ENCODE peak calls at places on chromosomes 12 and 14, in ten cellular contexts. One of them, this sample, is unnamed.

GRCh38 chr12:127621366-127621765 is 645.6 kb upstream of the TMEM132C start:
- DNase-seq in lower lobe of right lung: no peak
- DNase-seq in bronchial epithelial cell: no peak
- DNase-seq in tibial artery: no peak
- DNase-seq in fibroblast of lung: no peak
- DNase-seq in GM06990: no peak
- DNase-seq in retinal pigment epithelial cell: no peak
- DNase-seq in mucosa of descending colon: no peak
- DNase-seq in heart left ventricle: no peak
- DNase-seq in foreskin fibroblast: no peak
- DNase-seq in this sample: no peak

GRCh38 chr14:35401853-35402252 is 2.7 kb downstream of the NFKBIA start:
- DNase-seq in lower lobe of right lung: no peak
- DNase-seq in bronchial epithelial cell: no peak
- DNase-seq in tibial artery: peak
- DNase-seq in fibroblast of lung: peak
- DNase-seq in GM06990: no peak
- DNase-seq in retinal pigment epithelial cell: no peak
- DNase-seq in mucosa of descending colon: no peak
- DNase-seq in heart left ventricle: no peak
- DNase-seq in foreskin fibroblast: peak
- DNase-seq in this sample: no peak

GRCh38 chr12:91984571-91984970 is 161.1 kb downstream of the BTG1 start:
- DNase-seq in lower lobe of right lung: no peak
- DNase-seq in bronchial epithelial cell: no peak
- DNase-seq in tibial artery: no peak
- DNase-seq in fibroblast of lung: peak
- DNase-seq in GM06990: no peak
- DNase-seq in retinal pigment epithelial cell: peak
- DNase-seq in mucosa of descending colon: no peak
- DNase-seq in heart left ventricle: no peak
- DNase-seq in foreskin fibroblast: peak
- DNase-seq in this sample: no peak

GRCh38 chr12:116880817-116881324 is 370 bp downstream of the HRK start:
- DNase-seq in lower lobe of right lung: no peak
- DNase-seq in bronchial epithelial cell: no peak
- DNase-seq in tibial artery: no peak
- DNase-seq in fibroblast of lung: peak
- DNase-seq in GM06990: peak
- DNase-seq in retinal pigment epithelial cell: no peak
- DNase-seq in mucosa of descending colon: peak
- DNase-seq in heart left ventricle: peak
- DNase-seq in foreskin fibroblast: peak
- DNase-seq in this sample: peak

GRCh38 chr12:14279845-14280244 is 85.6 kb upstream of the ATF7IP start:
- DNase-seq in lower lobe of right lung: no peak
- DNase-seq in bronchial epithelial cell: no peak
- DNase-seq in tibial artery: no peak
- DNase-seq in fibroblast of lung: no peak
- DNase-seq in GM06990: no peak
- DNase-seq in retinal pigment epithelial cell: no peak
- DNase-seq in mucosa of descending colon: no peak
- DNase-seq in heart left ventricle: no peak
- DNase-seq in foreskin fibroblast: no peak
- DNase-seq in this sample: no peak

GRCh38 chr12:57240926-57241555 is 9.9 kb downstream of the STAC3 start:
- DNase-seq in lower lobe of right lung: no peak
- DNase-seq in bronchial epithelial cell: no peak
- DNase-seq in tibial artery: no peak
- DNase-seq in fibroblast of lung: peak
- DNase-seq in GM06990: no peak
- DNase-seq in retinal pigment epithelial cell: no peak
- DNase-seq in mucosa of descending colon: no peak
- DNase-seq in heart left ventricle: no peak
- DNase-seq in foreskin fibroblast: peak
- DNase-seq in this sample: no peak

GRCh38 chr12:114918535-114919233 is 234.7 kb upstream of the TBX3 start:
- DNase-seq in lower lobe of right lung: no peak
- DNase-seq in bronchial epithelial cell: peak
- DNase-seq in tibial artery: no peak
- DNase-seq in fibroblast of lung: peak
- DNase-seq in GM06990: no peak
- DNase-seq in retinal pigment epithelial cell: no peak
- DNase-seq in mucosa of descending colon: peak
- DNase-seq in heart left ventricle: no peak
- DNase-seq in foreskin fibroblast: peak
- DNase-seq in this sample: no peak

GRCh38 chr12:62078020-62078419 is 182.2 kb upstream of the USP15 start:
- DNase-seq in lower lobe of right lung: no peak
- DNase-seq in bronchial epithelial cell: no peak
- DNase-seq in tibial artery: no peak
- DNase-seq in fibroblast of lung: no peak
- DNase-seq in GM06990: no peak
- DNase-seq in retinal pigment epithelial cell: no peak
- DNase-seq in mucosa of descending colon: no peak
- DNase-seq in heart left ventricle: no peak
- DNase-seq in foreskin fibroblast: no peak
- DNase-seq in this sample: no peak

GRCh38 chr12:60174476-60174875 is 578.6 kb downstream of the SLC16A7 start:
- DNase-seq in lower lobe of right lung: no peak
- DNase-seq in bronchial epithelial cell: peak
- DNase-seq in tibial artery: no peak
- DNase-seq in fibroblast of lung: peak
- DNase-seq in GM06990: no peak
- DNase-seq in retinal pigment epithelial cell: no peak
- DNase-seq in mucosa of descending colon: no peak
- DNase-seq in heart left ventricle: no peak
- DNase-seq in foreskin fibroblast: peak
- DNase-seq in this sample: no peak

GRCh38 chr12:29611906-29612305 is 114.4 kb upstream of the OVCH1 start:
- DNase-seq in lower lobe of right lung: no peak
- DNase-seq in bronchial epithelial cell: no peak
- DNase-seq in tibial artery: no peak
- DNase-seq in fibroblast of lung: peak
- DNase-seq in GM06990: no peak
- DNase-seq in retinal pigment epithelial cell: peak
- DNase-seq in mucosa of descending colon: no peak
- DNase-seq in heart left ventricle: no peak
- DNase-seq in foreskin fibroblast: peak
- DNase-seq in this sample: no peak

GRCh38 chr12:121917950-121918678 is at the start of gene CFAP251:
- DNase-seq in lower lobe of right lung: peak
- DNase-seq in bronchial epithelial cell: peak
- DNase-seq in tibial artery: peak
- DNase-seq in fibroblast of lung: peak
- DNase-seq in GM06990: peak
- DNase-seq in retinal pigment epithelial cell: peak
- DNase-seq in mucosa of descending colon: peak
- DNase-seq in heart left ventricle: peak
- DNase-seq in foreskin fibroblast: peak
- DNase-seq in this sample: peak

GRCh38 chr12:75452675-75453330 is 27.8 kb upstream of the GLIPR1 start:
- DNase-seq in lower lobe of right lung: no peak
- DNase-seq in bronchial epithelial cell: peak
- DNase-seq in tibial artery: no peak
- DNase-seq in fibroblast of lung: peak
- DNase-seq in GM06990: no peak
- DNase-seq in retinal pigment epithelial cell: peak
- DNase-seq in mucosa of descending colon: no peak
- DNase-seq in heart left ventricle: no peak
- DNase-seq in foreskin fibroblast: peak
- DNase-seq in this sample: no peak

GRCh38 chr12:117090816-117091711 is 8.2 kb downstream of the TESC start:
- DNase-seq in lower lobe of right lung: peak
- DNase-seq in bronchial epithelial cell: no peak
- DNase-seq in tibial artery: no peak
- DNase-seq in fibroblast of lung: no peak
- DNase-seq in GM06990: no peak
- DNase-seq in retinal pigment epithelial cell: no peak
- DNase-seq in mucosa of descending colon: no peak
- DNase-seq in heart left ventricle: no peak
- DNase-seq in foreskin fibroblast: no peak
- DNase-seq in this sample: peak

GRCh38 chr14:91957876-91958313 is 10.4 kb upstream of the FBLN5 start:
- DNase-seq in lower lobe of right lung: no peak
- DNase-seq in bronchial epithelial cell: no peak
- DNase-seq in tibial artery: no peak
- DNase-seq in fibroblast of lung: no peak
- DNase-seq in GM06990: no peak
- DNase-seq in retinal pigment epithelial cell: no peak
- DNase-seq in mucosa of descending colon: no peak
- DNase-seq in heart left ventricle: no peak
- DNase-seq in foreskin fibroblast: no peak
- DNase-seq in this sample: no peak

DNA sequence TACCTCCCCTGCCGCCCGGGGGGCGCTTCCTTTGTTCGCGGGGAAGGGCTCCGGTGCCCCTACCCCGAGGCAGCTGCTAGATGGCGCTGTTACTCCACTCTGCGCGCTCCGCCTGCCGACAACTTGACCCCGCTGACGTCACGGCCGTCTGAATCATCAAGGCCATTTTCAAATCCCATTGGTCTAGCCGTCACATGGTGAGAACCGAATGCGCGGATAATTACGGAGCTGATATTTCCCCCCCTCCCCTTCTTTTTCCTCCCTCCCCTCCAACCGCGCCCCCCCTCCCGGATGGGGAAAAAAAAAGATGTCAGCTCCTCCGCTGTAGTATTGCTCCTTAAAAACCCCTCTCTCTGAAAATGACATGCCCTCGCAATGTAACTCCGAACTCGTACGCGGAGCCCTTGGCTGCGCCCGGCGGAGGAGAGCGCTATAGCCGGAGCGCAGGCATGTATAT is at the start of gene HOXC10:
- DNase-seq in lower lobe of right lung: peak
- DNase-seq in bronchial epithelial cell: peak
- DNase-seq in tibial artery: peak
- DNase-seq in fibroblast of lung: peak
- DNase-seq in GM06990: peak
- DNase-seq in retinal pigment epithelial cell: peak
- DNase-seq in mucosa of descending colon: peak
- DNase-seq in heart left ventricle: peak
- DNase-seq in foreskin fibroblast: peak
- DNase-seq in this sample: peak
- TF ChIP-seq CTCF in lower lobe of right lung: no peak
- TF ChIP-seq CTCF in bronchial epithelial cell: peak
- TF ChIP-seq CTCF in tibial artery: peak
- TF ChIP-seq CTCF in fibroblast of lung: peak
- TF ChIP-seq CTCF in GM06990: peak
- TF ChIP-seq CTCF in retinal pigment epithelial cell: peak
- TF ChIP-seq CTCF in mucosa of descending colon: no peak
- TF ChIP-seq CTCF in heart left ventricle: peak
- TF ChIP-seq CTCF in foreskin fibroblast: peak
- TF ChIP-seq CTCF in this sample: peak

DNA sequence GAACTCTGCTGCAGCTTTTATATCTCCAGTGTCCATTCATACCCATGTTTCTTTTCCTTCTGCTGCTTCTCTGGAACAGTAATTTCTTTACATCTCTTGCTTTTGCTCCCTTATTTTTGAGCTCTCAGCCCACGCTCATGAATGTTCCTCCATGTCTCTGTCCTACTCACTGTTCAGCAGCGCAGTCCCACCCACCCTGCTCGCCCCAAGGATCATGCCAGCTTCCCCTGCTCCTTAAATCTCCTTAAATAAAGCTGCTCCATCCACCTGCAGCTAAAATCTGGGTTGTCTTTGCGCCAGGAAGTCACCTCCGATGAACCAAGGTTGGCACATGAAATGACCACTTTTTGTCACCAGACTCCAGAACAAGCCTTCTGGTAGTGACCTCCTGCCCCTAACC is 201.1 kb upstream of the RGS6 start:
- DNase-seq in lower lobe of right lung: no peak
- DNase-seq in bronchial epithelial cell: no peak
- DNase-seq in tibial artery: no peak
- DNase-seq in fibroblast of lung: no peak
- DNase-seq in GM06990: no peak
- DNase-seq in retinal pigment epithelial cell: no peak
- DNase-seq in mucosa of descending colon: no peak
- DNase-seq in heart left ventricle: no peak
- DNase-seq in foreskin fibroblast: no peak
- DNase-seq in this sample: no peak
- TF ChIP-seq CTCF in lower lobe of right lung: no peak
- TF ChIP-seq CTCF in bronchial epithelial cell: no peak
- TF ChIP-seq CTCF in tibial artery: no peak
- TF ChIP-seq CTCF in fibroblast of lung: no peak
- TF ChIP-seq CTCF in GM06990: no peak
- TF ChIP-seq CTCF in retinal pigment epithelial cell: no peak
- TF ChIP-seq CTCF in mucosa of descending colon: no peak
- TF ChIP-seq CTCF in heart left ventricle: no peak
- TF ChIP-seq CTCF in foreskin fibroblast: no peak
- TF ChIP-seq CTCF in this sample: no peak

DNA sequence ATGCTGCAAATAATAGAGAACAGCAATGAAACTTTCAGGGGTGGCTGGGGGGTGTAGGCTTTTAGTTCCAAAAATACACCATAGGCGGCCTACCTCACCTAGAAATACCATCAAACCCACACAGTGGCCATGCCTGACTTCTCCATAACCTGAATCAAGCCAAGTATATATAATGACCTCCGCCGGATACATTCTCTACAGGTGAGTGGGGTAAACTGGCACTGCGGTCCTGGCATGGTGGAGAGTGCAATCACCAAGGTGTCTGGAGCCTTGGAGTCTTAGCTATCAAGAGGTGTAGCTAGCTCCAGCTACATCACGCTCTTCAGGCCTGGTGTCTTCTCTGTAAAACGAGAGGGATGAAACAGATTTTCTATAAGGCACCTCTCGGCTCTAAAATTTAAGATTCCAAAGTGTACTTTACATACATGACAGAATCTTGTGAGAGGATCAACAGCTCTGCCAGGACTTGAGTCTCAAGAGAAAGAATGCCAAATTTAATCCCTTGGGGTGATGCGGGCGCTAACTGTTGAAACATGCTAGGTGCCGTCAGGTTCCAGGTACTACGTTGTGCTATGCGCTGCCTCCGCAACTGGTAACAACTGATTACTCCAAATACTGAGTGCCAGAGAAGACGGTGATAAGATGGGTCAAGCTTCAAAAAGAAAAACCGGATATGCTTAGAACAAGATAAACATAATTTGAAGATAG is 1.0 kb downstream of the ZBTB25 start:
- DNase-seq in lower lobe of right lung: no peak
- DNase-seq in bronchial epithelial cell: peak
- DNase-seq in tibial artery: no peak
- DNase-seq in fibroblast of lung: peak
- DNase-seq in GM06990: no peak
- DNase-seq in retinal pigment epithelial cell: no peak
- DNase-seq in mucosa of descending colon: peak
- DNase-seq in heart left ventricle: no peak
- DNase-seq in foreskin fibroblast: no peak
- DNase-seq in this sample: no peak
- TF ChIP-seq CTCF in lower lobe of right lung: no peak
- TF ChIP-seq CTCF in bronchial epithelial cell: no peak
- TF ChIP-seq CTCF in tibial artery: no peak
- TF ChIP-seq CTCF in fibroblast of lung: no peak
- TF ChIP-seq CTCF in GM06990: no peak
- TF ChIP-seq CTCF in retinal pigment epithelial cell: no peak
- TF ChIP-seq CTCF in mucosa of descending colon: no peak
- TF ChIP-seq CTCF in heart left ventricle: no peak
- TF ChIP-seq CTCF in foreskin fibroblast: no peak
- TF ChIP-seq CTCF in this sample: no peak

DNA sequence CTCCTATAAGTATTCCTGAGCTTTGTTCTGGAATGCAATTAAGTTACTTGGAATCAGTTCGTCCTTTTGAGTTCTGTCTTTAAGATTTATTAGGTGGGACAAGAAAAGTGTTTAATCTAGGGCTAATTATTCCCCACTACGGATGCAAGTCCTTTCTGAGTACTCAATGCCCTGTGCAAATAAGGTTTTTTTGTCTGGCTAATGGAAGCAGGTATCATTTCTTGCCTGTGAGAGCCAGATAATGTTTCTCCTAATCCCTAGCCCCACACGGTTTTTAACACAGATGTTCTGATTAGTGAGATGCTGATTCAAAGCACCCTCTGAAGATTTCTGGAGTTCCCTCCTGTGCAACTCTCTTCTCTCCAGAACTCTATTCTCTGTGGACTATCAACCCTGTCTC is 296.6 kb upstream of the PRICKLE1 start:
- DNase-seq in lower lobe of right lung: no peak
- DNase-seq in bronchial epithelial cell: no peak
- DNase-seq in tibial artery: no peak
- DNase-seq in fibroblast of lung: no peak
- DNase-seq in GM06990: no peak
- DNase-seq in retinal pigment epithelial cell: no peak
- DNase-seq in mucosa of descending colon: no peak
- DNase-seq in heart left ventricle: no peak
- DNase-seq in foreskin fibroblast: no peak
- DNase-seq in this sample: no peak
- TF ChIP-seq CTCF in lower lobe of right lung: no peak
- TF ChIP-seq CTCF in bronchial epithelial cell: no peak
- TF ChIP-seq CTCF in tibial artery: no peak
- TF ChIP-seq CTCF in fibroblast of lung: no peak
- TF ChIP-seq CTCF in GM06990: no peak
- TF ChIP-seq CTCF in retinal pigment epithelial cell: no peak
- TF ChIP-seq CTCF in mucosa of descending colon: no peak
- TF ChIP-seq CTCF in heart left ventricle: no peak
- TF ChIP-seq CTCF in foreskin fibroblast: no peak
- TF ChIP-seq CTCF in this sample: no peak

This sample was measured in Calu3.